ENCODE peak calls at places on chromosomes 3 and 15, in six cellular contexts. S is CD14-positive monocyte, G is fibroblast of pulmonary artery, O is osteocyte, H is BJ, L is choroid plexus epithelial cell. Z is an unnamed sample.

GRCh38 chr15:58980351-58980939 is 7.0 kb upstream of the RNF111 start:
- DNase-seq in G (peak), H (no peak), O (no peak), L (peak), S (no peak), Z (no peak)

GRCh38 chr15:83670628-83671027 is 16.7 kb downstream of the ADAMTSL3 start:
- DNase-seq in L (no peak), G (no peak), S (no peak), O (no peak), H (no peak), Z (no peak)

GRCh38 chr3:97291901-97292300 is 472.7 kb upstream of the ARL6 start:
- DNase-seq in L (no peak), H (no peak), G (no peak), O (no peak), S (no peak), Z (no peak)

GRCh38 chr15:40002295-40002694 is 36.7 kb downstream of the SRP14 start:
- DNase-seq in S (no peak), H (no peak), G (no peak), L (peak), O (no peak), Z (no peak)

GRCh38 chr15:87224409-87224808 is 1032.1 kb downstream of the NTRK3 start:
- DNase-seq in O (no peak), S (no peak), L (no peak), G (no peak), H (no peak), Z (no peak)

GRCh38 chr15:101206173-101206572 is 45.7 kb downstream of the CHSY1 start:
- DNase-seq in S (no peak), O (no peak), L (peak), G (peak), H (no peak), Z (no peak)

GRCh38 chr3:81451611-81452010 is 309.8 kb downstream of the GBE1 start:
- DNase-seq in O (no peak), G (peak), L (peak), S (no peak), H (no peak), Z (no peak)

GRCh38 chr15:79113831-79114230 is 23.3 kb upstream of the RASGRF1 start:
- DNase-seq in H (no peak), S (no peak), O (no peak), G (no peak), L (no peak), Z (no peak)

GRCh38 chr15:73069109-73069508 is 16.8 kb downstream of the NEO1 start:
- DNase-seq in H (no peak), S (no peak), L (no peak), G (no peak), O (no peak), Z (no peak)

GRCh38 chr3:115518100-115518852 is 105.0 kb upstream of the GAP43 start:
- DNase-seq in G (peak), O (no peak), L (peak), S (no peak), H (peak), Z (no peak)

GRCh38 chr3:119595639-119596329 is 1.9 kb upstream of the PLA1A start:
- DNase-seq in G (no peak), L (no peak), S (no peak), O (no peak), H (no peak), Z (no peak)

GRCh38 chr3:156547637-156548036 is 7.3 kb downstream of the SSR3 start:
- DNase-seq in S (no peak), L (peak), O (no peak), G (peak), H (no peak), Z (no peak)

GRCh38 chr3:195895078-195895899 is 13.1 kb downstream of the TNK2 start:
- DNase-seq in S (peak), H (no peak), L (no peak), O (no peak), G (no peak), Z (no peak)

GRCh38 chr3:34264650-34265049 is 466.2 kb downstream of the PDCD6IP start:
- DNase-seq in G (no peak), S (no peak), H (no peak), O (no peak), L (no peak), Z (no peak)

GRCh38 chr3:9113040-9113439 is 136.4 kb downstream of the SRGAP3 start:
- DNase-seq in S (no peak), O (no peak), H (no peak), G (no peak), L (no peak), Z (no peak)

GRCh38 chr15:25936004-25936403 is 72.9 kb upstream of the ATP10A start:
- DNase-seq in L (no peak), G (no peak), S (no peak), O (no peak), H (no peak), Z (no peak)

GRCh38 chr15:25931846-25932245 is 68.7 kb upstream of the ATP10A start:
- DNase-seq in O (no peak), L (no peak), H (no peak), S (no peak), G (no peak), Z (no peak)

GRCh38 chr15:25937796-25938195 is 74.7 kb upstream of the ATP10A start:
- DNase-seq in G (no peak), O (no peak), H (no peak), L (no peak), S (no peak), Z (no peak)

GRCh38 chr15:25930931-25931330 is 67.8 kb upstream of the ATP10A start:
- DNase-seq in O (no peak), S (no peak), L (no peak), H (no peak), G (no peak), Z (no peak)

DNA sequence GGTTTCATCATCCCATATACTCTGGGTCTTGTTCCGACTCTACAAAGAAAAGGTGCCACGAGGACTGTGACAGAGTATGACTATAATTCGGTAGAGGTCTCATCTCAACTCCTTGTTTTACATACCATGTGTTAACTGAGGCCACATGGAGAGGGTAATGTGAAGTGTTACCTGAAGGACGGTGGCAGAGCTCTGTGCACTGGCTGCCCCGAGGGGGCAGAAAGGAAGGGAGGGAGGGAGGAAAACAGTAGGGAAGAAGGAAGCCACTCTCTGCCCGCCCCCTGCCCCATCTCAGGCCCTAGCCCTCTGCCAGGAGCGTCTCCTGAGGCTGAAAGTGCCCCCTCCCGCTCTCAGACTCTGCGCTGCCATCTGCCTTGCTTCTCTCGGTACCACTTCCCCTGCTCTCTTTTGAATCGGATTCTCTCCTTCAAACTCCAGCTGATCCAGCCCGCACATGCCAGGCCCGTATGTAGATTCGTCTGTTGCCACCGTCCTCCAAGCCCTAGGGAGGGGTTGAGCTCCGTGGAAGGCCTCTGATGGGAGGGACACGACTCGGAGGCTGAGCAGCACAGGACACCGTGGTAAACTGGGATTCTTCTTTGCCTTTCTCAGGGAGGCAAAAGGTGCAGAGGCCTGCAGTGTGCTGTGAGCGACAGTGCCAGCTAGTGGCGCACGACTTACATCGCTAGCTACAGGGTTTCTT is 70.5 kb upstream of the ATP10A start:
- DNase-seq in G (peak), S (no peak), O (peak), L (peak), H (peak), Z (peak)
- TF ChIP-seq CTCF in G (peak), S (peak), O (peak), L (peak), H (peak), Z (peak)

GRCh38 chr15:74482661-74483060 is 21.7 kb upstream of the UBL7 start:
- DNase-seq in S (no peak), L (peak), O (no peak), H (no peak), G (no peak), Z (no peak)
- TF ChIP-seq CTCF in S (no peak), L (peak), O (no peak), H (peak), G (no peak), Z (peak)

GRCh38 chr3:135618123-135618522 is 347.4 kb upstream of the PPP2R3A start:
- DNase-seq in H (no peak), O (no peak), G (no peak), L (no peak), S (no peak), Z (no peak)
- TF ChIP-seq CTCF in H (no peak), O (no peak), G (no peak), L (no peak), S (no peak), Z (no peak)

DNA sequence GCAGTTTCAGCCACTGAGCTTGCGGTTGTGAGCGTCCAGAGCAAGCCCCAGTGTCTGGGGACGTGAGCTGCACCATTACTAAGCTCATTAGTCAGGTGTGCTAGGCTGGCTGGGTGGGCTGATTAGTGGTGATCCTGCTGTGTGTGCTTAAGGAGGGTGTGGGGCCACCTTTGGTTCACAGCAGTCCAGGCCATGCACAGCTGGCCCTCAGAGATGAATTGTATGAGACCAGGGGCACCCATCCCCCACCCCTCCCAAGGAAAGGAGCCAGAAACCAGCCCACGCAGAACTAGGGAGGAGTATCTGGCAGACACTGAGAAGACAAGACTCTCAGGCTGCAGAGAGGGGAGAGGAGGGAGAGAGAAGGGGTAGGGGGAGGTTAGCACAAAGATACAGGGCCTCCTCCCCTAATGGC is 3.8 kb downstream of the TYRO3 start:
- DNase-seq in O (no peak), L (peak), H (no peak), S (no peak), G (peak), Z (peak)
- TF ChIP-seq CTCF in O (no peak), L (no peak), H (no peak), S (no peak), G (no peak), Z (no peak)

GRCh38 chr15:69958494-69959134 is 139.1 kb downstream of the TLE3 start:
- DNase-seq in L (peak), G (no peak), S (no peak), O (no peak), H (no peak), Z (no peak)

GRCh38 chr15:69963375-69963774 is 134.3 kb downstream of the TLE3 start:
- DNase-seq in G (no peak), H (no peak), L (no peak), O (no peak), S (no peak), Z (no peak)
- TF ChIP-seq CTCF in G (no peak), H (no peak), L (no peak), O (no peak), S (no peak), Z (no peak)

GRCh38 chr3:98339031-98339430 is 14.6 kb upstream of the OR5K4 start:
- DNase-seq in S (no peak), O (no peak), G (no peak), L (no peak), H (no peak), Z (no peak)

GRCh38 chr3:98341758-98342157 is 11.9 kb upstream of the OR5K4 start:
- DNase-seq in S (no peak), G (no peak), H (no peak), L (no peak), O (no peak), Z (no peak)

DNA sequence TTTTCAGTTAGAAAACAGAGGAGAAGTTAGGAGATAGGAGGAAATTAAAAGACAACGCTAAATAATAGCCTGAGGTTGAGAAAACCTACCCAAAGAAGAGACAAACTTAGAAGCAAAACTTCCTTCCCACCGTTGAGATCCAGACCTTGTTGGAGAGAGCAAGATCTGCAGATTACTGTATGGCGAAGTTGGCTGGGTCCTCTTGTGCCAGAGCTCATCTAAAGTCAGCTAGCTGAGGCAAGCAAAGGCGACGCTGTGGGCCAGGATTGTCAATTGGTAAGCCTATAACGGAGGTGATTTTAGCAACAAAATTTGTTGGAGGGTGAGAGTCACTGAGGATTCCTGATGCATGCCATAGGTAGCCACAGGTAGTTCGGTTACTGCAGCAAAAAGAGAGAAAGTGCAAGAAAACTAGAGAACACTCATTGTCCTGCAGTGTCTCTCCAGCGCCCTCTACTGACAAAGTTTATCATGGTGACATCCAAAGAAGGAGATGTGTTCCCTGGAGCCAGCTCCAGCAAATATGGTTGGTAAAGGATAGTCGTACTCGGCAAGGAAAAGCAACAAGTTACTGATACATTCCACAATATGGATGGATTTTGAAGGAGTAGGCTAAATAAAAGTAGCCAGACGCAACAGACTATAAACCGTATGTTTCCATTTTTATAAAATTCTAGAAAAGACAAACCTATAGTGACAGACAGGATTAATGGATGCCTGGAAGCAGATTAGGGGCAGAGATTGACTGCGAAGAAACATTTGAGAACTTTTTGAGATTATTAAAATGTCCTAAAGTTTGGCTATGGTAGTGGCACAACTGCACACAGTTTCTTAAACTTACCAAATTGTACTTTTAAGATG is 9.8 kb upstream of the OR5K4 start:
- DNase-seq in O (no peak), L (peak), S (no peak), H (no peak), G (peak), Z (no peak)
- TF ChIP-seq CTCF in O (peak), L (peak), S (peak), H (peak), G (peak), Z (peak)

GRCh38 chr3:68560728-68561127 is 371.6 kb downstream of the TAFA4 start:
- DNase-seq in L (no peak), O (no peak), H (no peak), S (no peak), G (no peak), Z (no peak)
- TF ChIP-seq CTCF in L (no peak), O (no peak), H (no peak), S (no peak), G (no peak), Z (no peak)

DNA sequence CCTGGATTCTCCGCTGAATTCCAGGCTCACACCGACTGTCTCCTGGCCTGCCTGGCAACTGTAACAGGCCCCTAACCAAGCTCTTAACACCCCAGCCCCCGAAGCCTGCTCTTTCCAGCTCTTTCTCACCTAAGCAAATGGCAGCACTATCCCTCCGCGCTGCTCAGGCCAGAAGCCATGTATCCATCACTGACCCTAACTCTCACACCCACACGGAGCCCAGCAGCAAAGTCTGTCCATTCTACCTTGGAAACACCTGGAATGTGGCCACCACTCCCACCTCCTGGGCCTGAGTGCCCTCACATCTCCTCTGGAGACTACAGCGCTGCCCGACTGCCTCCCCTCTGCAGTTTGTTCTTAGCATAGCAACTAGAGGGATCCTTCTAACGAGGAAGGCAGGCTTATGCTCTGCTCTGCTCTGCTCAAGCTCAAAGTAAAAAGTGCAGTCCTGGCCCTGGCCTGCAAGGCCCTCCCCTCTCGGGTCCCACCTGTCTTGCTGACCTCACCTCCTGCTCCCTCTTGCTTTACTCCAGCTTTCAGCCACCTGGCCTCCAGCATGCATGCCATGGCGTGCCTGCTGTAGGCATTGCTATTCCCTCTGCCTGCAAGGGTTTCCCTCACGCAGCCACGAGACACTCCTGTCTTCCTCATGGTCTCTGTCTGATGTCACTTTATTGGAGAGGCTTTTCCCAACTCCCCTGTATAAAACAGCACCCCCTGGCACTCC is 27.2 kb downstream of the FEM1B start:
- DNase-seq in L (no peak), S (no peak), H (no peak), G (no peak), O (no peak), Z (no peak)
- TF ChIP-seq CTCF in L (no peak), S (no peak), H (no peak), G (no peak), O (no peak), Z (no peak)

GRCh38 chr3:58237238-58237939 is at the start of gene ABHD6:
- DNase-seq in G (peak), O (peak), S (peak), L (peak), H (no peak), Z (peak)
- TF ChIP-seq CTCF in G (no peak), O (peak), S (no peak), L (peak), H (no peak), Z (peak)